ENCODE peak calls at places on chromosomes 2 and 18, in four cellular contexts. One of them, this sample, is unnamed.

GRCh38 chr2:67772216-67773180 is 290.3 kb downstream of the C1D start:
- DNase-seq in B cell: no peak
- DNase-seq in neural crest cell: no peak
- DNase-seq in A549: no peak
- DNase-seq in this sample: no peak

GRCh38 chr18:22700920-22701319 is 232.2 kb upstream of the RBBP8 start:
- DNase-seq in B cell: no peak
- DNase-seq in neural crest cell: no peak
- DNase-seq in A549: no peak
- DNase-seq in this sample: no peak

GRCh38 chr2:50401772-50402653 is 629.9 kb downstream of the NRXN1 start:
- DNase-seq in B cell: no peak
- DNase-seq in neural crest cell: peak; percentile 74
- DNase-seq in A549: peak; percentile 8
- DNase-seq in this sample: peak; percentile 79

GRCh38 chr2:127577208-127577475 is 41.7 kb downstream of the MYO7B start:
- DNase-seq in B cell: no peak
- DNase-seq in neural crest cell: no peak
- DNase-seq in A549: no peak
- DNase-seq in this sample: no peak

GRCh38 chr2:48043746-48044145 is 137.4 kb upstream of the FBXO11 start:
- DNase-seq in B cell: no peak
- DNase-seq in neural crest cell: no peak
- DNase-seq in A549: no peak
- DNase-seq in this sample: no peak

GRCh38 chr2:70535573-70535972 is 18.1 kb downstream of the TGFA start:
- DNase-seq in B cell: no peak
- DNase-seq in neural crest cell: no peak
- DNase-seq in A549: no peak
- DNase-seq in this sample: no peak

GRCh38 chr2:147818741-147819140 is 26.1 kb upstream of the ACVR2A start:
- DNase-seq in B cell: no peak
- DNase-seq in neural crest cell: no peak
- DNase-seq in A549: no peak
- DNase-seq in this sample: no peak

GRCh38 chr2:206256711-206257110 is 17.8 kb upstream of the ZDBF2 start:
- DNase-seq in B cell: no peak
- DNase-seq in neural crest cell: no peak
- DNase-seq in A549: no peak
- DNase-seq in this sample: no peak

GRCh38 chr2:68732036-68732435 is 2.6 kb upstream of the ARHGAP25 start:
- DNase-seq in B cell: no peak
- DNase-seq in neural crest cell: no peak
- DNase-seq in A549: no peak
- DNase-seq in this sample: no peak

GRCh38 chr2:233036162-233036838 is 3.8 kb downstream of the NEU2 start:
- DNase-seq in B cell: no peak
- DNase-seq in neural crest cell: no peak
- DNase-seq in A549: no peak
- DNase-seq in this sample: no peak

GRCh38 chr2:231613655-231614558 is 21.2 kb downstream of the TEX44 start:
- DNase-seq in B cell: peak; percentile 96
- DNase-seq in neural crest cell: peak; percentile 80
- DNase-seq in A549: peak; percentile 72
- DNase-seq in this sample: peak; percentile 91

GRCh38 chr18:44679056-44679911 is 1.4 kb upstream of the SETBP1 start:
- DNase-seq in B cell: peak; percentile 87
- DNase-seq in neural crest cell: peak; percentile 71
- DNase-seq in A549: peak; percentile 78
- DNase-seq in this sample: peak; percentile 76

GRCh38 chr18:44679912-44680270 is 797 bp upstream of the SETBP1 start:
- DNase-seq in B cell: peak; percentile 61
- DNase-seq in neural crest cell: peak; percentile 35
- DNase-seq in A549: peak; percentile 16
- DNase-seq in this sample: peak; percentile 38

GRCh38 chr18:44681039-44681595 is 429 bp downstream of the SETBP1 start:
- DNase-seq in B cell: no peak
- DNase-seq in neural crest cell: no peak
- DNase-seq in A549: peak; percentile 8
- DNase-seq in this sample: no peak

GRCh38 chr18:44681611-44682010 is 923 bp downstream of the SETBP1 start:
- DNase-seq in B cell: no peak
- DNase-seq in neural crest cell: no peak
- DNase-seq in A549: no peak
- DNase-seq in this sample: no peak

DNA sequence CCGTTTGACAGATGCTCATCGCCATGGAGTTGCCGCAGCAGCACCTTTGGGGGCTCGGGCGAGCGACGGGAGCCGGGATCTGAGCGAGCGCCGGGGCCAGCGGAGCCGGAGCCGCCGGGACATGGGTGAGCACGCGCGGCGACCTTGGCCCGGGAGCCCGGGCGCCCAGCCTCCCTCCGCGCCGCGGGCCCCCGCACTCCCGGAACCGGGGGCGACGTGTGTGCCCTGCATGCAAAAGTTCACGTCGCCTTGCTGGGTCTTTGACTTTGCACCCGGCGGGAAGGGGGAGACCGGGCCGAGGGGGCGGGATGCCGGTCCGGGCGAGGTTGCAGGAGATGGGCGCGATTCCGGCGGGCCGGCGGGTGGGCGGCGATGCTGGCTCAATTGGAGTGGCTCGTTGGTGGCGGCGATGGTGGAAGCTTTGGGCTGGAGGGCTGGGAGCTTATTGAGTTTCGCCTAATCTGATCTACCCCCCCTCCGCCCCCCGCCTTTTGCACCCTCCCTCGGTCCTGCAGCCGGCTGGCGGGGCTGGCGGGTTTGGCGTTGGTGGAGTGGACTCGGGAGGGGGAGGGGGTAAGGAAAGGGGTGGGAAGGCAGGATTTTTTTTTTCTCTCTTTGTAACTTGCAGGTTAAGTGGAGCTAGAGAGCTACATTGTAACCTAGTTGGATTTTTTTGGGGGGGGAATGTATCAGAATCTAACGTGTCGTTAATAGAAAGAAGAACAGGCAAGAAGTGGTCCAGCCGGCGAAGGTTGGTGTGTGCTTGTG is at the start of gene SETBP1:
- DNase-seq in B cell: peak; percentile 61
- DNase-seq in neural crest cell: peak; percentile 57
- DNase-seq in A549: peak; percentile 19
- DNase-seq in this sample: peak; percentile 60
- TF ChIP-seq CTCF in B cell: no peak
- TF ChIP-seq CTCF in neural crest cell: no peak
- TF ChIP-seq CTCF in A549: peak; percentile 5
- TF ChIP-seq CTCF in this sample: no peak

DNA sequence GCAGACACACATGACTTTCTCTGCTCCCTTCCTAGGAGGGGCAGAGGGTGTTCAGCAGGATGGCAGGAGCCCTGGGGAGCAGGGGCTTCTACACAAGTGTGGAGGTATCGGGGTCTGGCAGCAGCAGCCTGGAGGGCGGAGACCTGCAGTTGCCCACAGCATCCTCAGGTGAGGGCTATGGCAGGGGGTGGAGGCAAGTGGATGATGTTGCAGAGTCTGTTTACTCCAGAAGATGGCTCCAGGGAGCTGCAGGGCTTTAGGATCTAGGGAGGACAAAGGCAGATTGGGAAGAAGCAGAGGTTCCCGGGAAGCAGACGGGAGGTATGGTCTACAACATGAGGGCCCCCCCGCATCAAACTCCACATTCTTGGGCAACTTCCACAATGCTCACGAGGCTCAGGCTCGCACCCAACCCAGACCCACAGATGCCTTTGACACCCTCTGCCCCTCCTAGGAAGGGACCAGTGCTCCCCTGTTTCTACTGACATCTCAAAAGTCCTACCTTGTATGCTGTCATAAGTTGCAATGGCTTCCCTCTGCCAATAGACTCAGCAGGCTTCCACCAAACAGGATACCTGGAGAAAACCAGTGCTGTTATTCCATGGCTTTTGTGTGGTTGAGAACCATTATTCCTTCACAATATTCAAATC is 12.0 kb upstream of the ATP6V1C2 start:
- DNase-seq in B cell: no peak
- DNase-seq in neural crest cell: no peak
- DNase-seq in A549: peak; percentile 47
- DNase-seq in this sample: peak; percentile 60
- TF ChIP-seq CTCF in B cell: peak; percentile 15
- TF ChIP-seq CTCF in neural crest cell: peak; percentile 40
- TF ChIP-seq CTCF in A549: peak; percentile 55
- TF ChIP-seq CTCF in this sample: no peak

GRCh38 chr2:60046529-60046928 is 506.9 kb downstream of the BCL11A start:
- DNase-seq in B cell: no peak
- DNase-seq in neural crest cell: no peak
- DNase-seq in A549: no peak
- DNase-seq in this sample: no peak

GRCh38 chr2:60051991-60052390 is 501.5 kb downstream of the BCL11A start:
- DNase-seq in B cell: no peak
- DNase-seq in neural crest cell: no peak
- DNase-seq in A549: no peak
- DNase-seq in this sample: no peak

GRCh38 chr2:60045461-60045860 is 508.0 kb downstream of the BCL11A start:
- DNase-seq in B cell: no peak
- DNase-seq in neural crest cell: no peak
- DNase-seq in A549: no peak
- DNase-seq in this sample: no peak

GRCh38 chr2:60047347-60047746 is 506.1 kb downstream of the BCL11A start:
- DNase-seq in B cell: no peak
- DNase-seq in neural crest cell: no peak
- DNase-seq in A549: no peak
- DNase-seq in this sample: no peak

GRCh38 chr2:60047944-60048525 is 505.4 kb downstream of the BCL11A start:
- DNase-seq in B cell: no peak
- DNase-seq in neural crest cell: no peak
- DNase-seq in A549: no peak
- DNase-seq in this sample: no peak
- TF ChIP-seq CTCF in B cell: no peak
- TF ChIP-seq CTCF in neural crest cell: no peak
- TF ChIP-seq CTCF in A549: no peak
- TF ChIP-seq CTCF in this sample: no peak

GRCh38 chr2:43154685-43155084 is 71.7 kb downstream of the ZFP36L2 start:
- DNase-seq in B cell: no peak
- DNase-seq in neural crest cell: no peak
- DNase-seq in A549: no peak
- DNase-seq in this sample: no peak
- TF ChIP-seq CTCF in B cell: no peak
- TF ChIP-seq CTCF in neural crest cell: no peak
- TF ChIP-seq CTCF in A549: no peak
- TF ChIP-seq CTCF in this sample: no peak

GRCh38 chr18:59272971-59273935 is at the start of gene RAX:
- DNase-seq in B cell: no peak
- DNase-seq in neural crest cell: peak; percentile 55
- DNase-seq in A549: peak; percentile 52
- DNase-seq in this sample: peak; percentile 94
- TF ChIP-seq CTCF in B cell: no peak
- TF ChIP-seq CTCF in neural crest cell: peak; percentile 55
- TF ChIP-seq CTCF in A549: no peak
- TF ChIP-seq CTCF in this sample: no peak